ENCODE peak calls at places on chromosomes 4 and X, in ten cellular contexts. Y is mesendoderm, W is fibroblast of the aortic adventitia, C is transverse colon, P is uterus, Z is SK-N-SH, T is Peyer's patch, N is skeletal muscle cell, A is HFF-Myc, D is GM12865. O is an unnamed sample.

GRCh38 chr4:137700751-137701150 is 168.5 kb upstream of the PCDH18 start:
- DNase-seq in D (no peak), P (no peak), A (no peak), N (no peak), W (no peak), T (no peak), C (no peak), Y (no peak), Z (no peak), O (no peak)

GRCh38 chrX:121581885-121582284 is 534.5 kb downstream of the GLUD2 start:
- DNase-seq in P (no peak), T (no peak), D (no peak), W (no peak), C (no peak), N (no peak), Y (peak), A (no peak), Z (no peak), O (no peak)

GRCh38 chr4:154503598-154503997 is 12.0 kb upstream of the DCHS2 start:
- DNase-seq in Y (peak), D (no peak), A (no peak), C (no peak), Z (peak), T (no peak), N (no peak), W (peak), P (no peak), O (no peak)

GRCh38 chr4:37908488-37909343 is 17.8 kb downstream of the TBC1D1 start:
- DNase-seq in Z (no peak), D (no peak), A (no peak), C (no peak), T (no peak), Y (no peak), W (peak), N (peak), P (peak), O (no peak)

GRCh38 chr4:37958932-37959331 is 1.3 kb upstream of the PTTG2 start:
- DNase-seq in D (no peak), Y (no peak), N (no peak), Z (no peak), W (no peak), A (no peak), P (no peak), C (no peak), T (no peak), O (no peak)

GRCh38 chr4:4847011-4847410 is 12.5 kb upstream of the MSX1 start:
- DNase-seq in N (no peak), P (no peak), T (no peak), D (no peak), Y (no peak), A (no peak), W (no peak), C (no peak), Z (no peak), O (no peak)

GRCh38 chr4:161291222-161291621 is 872.6 kb downstream of the FSTL5 start:
- DNase-seq in T (no peak), D (no peak), Z (no peak), W (no peak), Y (peak), N (no peak), P (no peak), A (no peak), C (no peak), O (no peak)

GRCh38 chr4:81971637-81972036 is 402.2 kb downstream of the HNRNPD start:
- DNase-seq in N (no peak), P (no peak), W (no peak), Y (no peak), A (no peak), C (no peak), D (no peak), Z (no peak), T (no peak), O (no peak)

GRCh38 chr4:20086768-20087167 is 164.9 kb upstream of the SLIT2 start:
- DNase-seq in T (no peak), A (no peak), Z (no peak), W (peak), C (no peak), N (no peak), P (no peak), Y (peak), D (no peak), O (no peak)

GRCh38 chr4:42482516-42483327 is 85.4 kb downstream of the SHISA3 start:
- DNase-seq in Y (peak), W (peak), Z (peak), T (no peak), C (no peak), P (no peak), D (no peak), N (no peak), A (no peak), O (no peak)

GRCh38 chr4:60605651-60606354 is 594.3 kb upstream of the ADGRL3 start:
- DNase-seq in T (no peak), Y (no peak), D (no peak), P (no peak), A (peak), N (peak), C (no peak), Z (no peak), W (peak), O (no peak)

GRCh38 chrX:69065451-69065850 is 99.8 kb downstream of the PJA1 start:
- DNase-seq in P (no peak), W (peak), Z (no peak), T (no peak), C (no peak), A (no peak), Y (no peak), N (no peak), D (no peak), O (no peak)

GRCh38 chr4:186840771-186841301 is 117.2 kb upstream of the FAT1 start:
- DNase-seq in Y (no peak), P (peak), N (no peak), D (no peak), Z (no peak), C (no peak), A (no peak), W (no peak), T (no peak), O (no peak)

GRCh38 chr4:183321079-183321478 is 1.0 kb upstream of the CLDN22 start:
- DNase-seq in W (no peak), N (no peak), A (no peak), D (no peak), Y (no peak), T (no peak), C (no peak), P (no peak), Z (no peak), O (no peak)

GRCh38 chrX:7028246-7028645 is 119.3 kb upstream of the STS start:
- DNase-seq in W (peak), A (no peak), N (no peak), Z (no peak), D (no peak), Y (no peak), P (no peak), C (no peak), T (no peak), O (no peak)

GRCh38 chr4:129323630-129324029 is 227.7 kb downstream of the C4orf33 start:
- DNase-seq in W (no peak), C (no peak), N (no peak), P (no peak), Z (no peak), T (no peak), Y (no peak), D (no peak), A (no peak), O (no peak)

GRCh38 chrX:153582896-153583295 is 16.0 kb downstream of the CCNQ start:
- DNase-seq in N (no peak), C (peak), Y (no peak), P (no peak), T (no peak), A (no peak), Z (peak), W (no peak), D (peak), O (no peak)

GRCh38 chr4:19993222-19993621 is 258.5 kb upstream of the SLIT2 start:
- DNase-seq in C (no peak), D (no peak), T (no peak), A (no peak), W (peak), Y (no peak), N (no peak), Z (no peak), P (no peak), O (no peak)

GRCh38 chr4:107826427-107826980 is 1.8 kb downstream of the SGMS2 start:
- DNase-seq in N (no peak), T (no peak), D (no peak), A (no peak), P (no peak), Z (no peak), C (peak), Y (no peak), W (peak), O (no peak)

GRCh38 chrX:683572-683971 is 53.0 kb downstream of the SHOX start:
- DNase-seq in W (no peak), P (no peak), D (no peak), C (no peak), Z (no peak), A (no peak), Y (no peak), T (no peak), N (no peak), O (no peak)

GRCh38 chr4:3683077-3683743 is 83.0 kb upstream of the ADRA2C start:
- DNase-seq in Z (no peak), W (no peak), A (no peak), P (peak), T (peak), C (no peak), D (no peak), N (no peak), Y (no peak), O (no peak)

GRCh38 chrX:104922206-104922621 is 298.3 kb downstream of the TEX13A start:
- DNase-seq in T (peak), C (peak), W (peak), P (peak), D (peak), A (peak), Y (peak), Z (peak), N (peak), O (peak)

GRCh38 chr4:113881256-113881655 is 98.2 kb downstream of the ARSJ start:
- DNase-seq in A (no peak), W (peak), Y (no peak), D (no peak), Z (no peak), N (no peak), T (no peak), P (no peak), C (no peak), O (peak)

GRCh38 chr4:186021461-186022167 is 47.3 kb upstream of the TLR3 start:
- DNase-seq in D (peak), Z (peak), W (peak), Y (peak), N (no peak), T (no peak), A (no peak), P (no peak), C (no peak), O (no peak)

GRCh38 chr4:23966720-23967119 is 76.9 kb upstream of the PPARGC1A start:
- DNase-seq in C (no peak), N (no peak), T (no peak), A (no peak), D (no peak), Z (peak), Y (peak), P (no peak), W (no peak), O (no peak)

GRCh38 chrX:108704839-108705238 is 31.5 kb downstream of the IRS4 start:
- DNase-seq in A (no peak), W (no peak), Y (no peak), D (no peak), Z (no peak), T (no peak), P (no peak), N (no peak), C (no peak), O (no peak)

GRCh38 chr4:21380861-21381260 is 567.7 kb downstream of the KCNIP4 start:
- DNase-seq in T (no peak), C (no peak), P (no peak), A (no peak), D (no peak), N (no peak), Z (no peak), W (no peak), Y (no peak), O (no peak)

GRCh38 chr4:60432911-60433310 is 767.2 kb upstream of the ADGRL3 start:
- DNase-seq in Y (no peak), W (no peak), T (no peak), C (no peak), Z (no peak), A (no peak), N (no peak), P (no peak), D (no peak), O (no peak)

GRCh38 chr4:18524667-18525066 is 503.1 kb upstream of the LCORL start:
- DNase-seq in Z (no peak), W (no peak), P (no peak), N (no peak), Y (no peak), T (no peak), A (no peak), D (no peak), C (no peak), O (no peak)

GRCh38 chrX:140733766-140734342 is 24.3 kb downstream of the LINC00632 start:
- DNase-seq in D (peak), Z (peak), P (no peak), Y (peak), N (no peak), T (no peak), C (no peak), A (peak), W (peak), O (no peak)

GRCh38 chr4:167232805-167233522 is 1.3 kb downstream of the SPOCK3 start:
- DNase-seq in C (no peak), A (no peak), D (no peak), Z (no peak), W (no peak), N (no peak), P (no peak), Y (peak), T (no peak), O (no peak)
- H3K4me3 ChIP-seq in C (no peak), A (no peak), D (no peak), Z (no peak), W (peak), N (peak), P (peak), Y (no peak), T (no peak), O (no peak)

DNA sequence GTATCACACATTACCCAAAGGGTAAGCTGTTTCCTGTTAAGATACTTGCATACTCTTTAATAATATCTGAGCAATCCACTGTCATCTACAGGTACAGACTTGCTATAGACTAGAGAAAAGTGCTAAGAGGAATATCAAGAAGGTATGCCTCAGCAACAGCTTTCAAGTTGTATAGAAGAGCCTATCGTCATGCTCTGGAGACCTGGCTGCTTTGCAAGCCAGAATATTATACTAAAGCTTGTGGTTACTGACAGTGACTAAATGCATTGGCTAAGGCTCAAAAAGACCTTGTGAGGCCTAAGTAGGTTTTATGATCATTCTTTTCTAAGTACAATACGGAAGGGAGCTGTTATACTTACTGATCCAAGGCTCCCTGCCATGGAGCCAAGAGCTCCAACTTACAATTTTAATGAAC is 11.3 kb downstream of the LAMP2 start:
- DNase-seq in W (peak), A (peak), P (no peak), Z (no peak), C (no peak), D (peak), Y (no peak), T (no peak), N (peak), O (peak)
- H3K4me3 ChIP-seq in W (no peak), A (no peak), P (no peak), Z (no peak), C (no peak), D (no peak), Y (no peak), T (no peak), N (no peak), O (no peak)

GRCh38 chrX:134797390-134797700 is 139.1 kb upstream of the PLAC1 start:
- DNase-seq in C (no peak), T (no peak), D (no peak), W (no peak), A (no peak), N (no peak), P (no peak), Y (no peak), Z (no peak), O (no peak)
- H3K4me3 ChIP-seq in C (peak), T (peak), D (peak), W (peak), A (peak), N (peak), P (peak), Y (peak), Z (peak), O (peak)

GRCh38 chr4:153497988-153498967 is 32.1 kb downstream of the TMEM131L start:
- DNase-seq in W (peak), Y (peak), D (peak), Z (no peak), A (no peak), P (no peak), T (no peak), C (no peak), N (peak), O (peak)
- H3K4me3 ChIP-seq in W (peak), Y (no peak), D (peak), Z (no peak), A (no peak), P (no peak), T (no peak), C (no peak), N (no peak), O (peak)

GRCh38 chrX:17414839-17415238 is 39.8 kb downstream of the NHS start:
- DNase-seq in D (no peak), C (peak), T (peak), A (no peak), N (no peak), Y (peak), P (no peak), W (no peak), Z (no peak), O (no peak)
- H3K4me3 ChIP-seq in D (no peak), C (no peak), T (no peak), A (no peak), N (no peak), Y (no peak), P (no peak), W (no peak), Z (no peak), O (no peak)

DNA sequence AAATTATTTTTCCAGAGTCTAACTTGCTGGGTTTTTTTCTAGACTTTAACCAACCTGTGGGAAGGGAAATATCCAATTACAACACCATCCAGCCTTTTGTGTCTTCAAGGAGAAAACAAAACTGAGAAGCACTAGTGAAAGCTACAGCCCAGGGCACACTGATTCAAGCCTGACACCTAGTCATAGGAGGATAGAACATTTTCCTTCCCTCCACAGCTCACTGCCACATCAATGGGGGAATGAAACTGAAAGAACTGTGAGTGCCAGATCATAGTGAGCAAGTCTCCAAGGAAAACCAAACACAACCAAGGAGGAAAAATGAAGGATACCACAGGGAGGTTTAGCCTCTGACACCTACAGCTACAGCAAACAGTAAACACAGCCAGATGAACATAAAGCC is 43.3 kb upstream of the MAGEA8 start:
- DNase-seq in Y (no peak), W (no peak), T (no peak), D (peak), C (no peak), A (no peak), P (no peak), Z (no peak), N (no peak), O (no peak)
- H3K4me3 ChIP-seq in Y (no peak), W (no peak), T (no peak), D (no peak), C (no peak), A (no peak), P (no peak), Z (no peak), N (no peak), O (no peak)